ENCODE peak calls at places on chromosomes 1 and 21, in nine cellular contexts. T is ELR, Z is ELF-1, B is foreskin fibroblast, S is thoracic aorta, O is psoas muscle, R is RWPE1, V is astrocyte of the hippocampus, H is T-cell. P is an unnamed sample.

GRCh38 chr1:209855623-209856022 is 27.9 kb downstream of the UTP25 start:
- DNase-seq in R (no peak), H (no peak), S (no peak), T (no peak), O (no peak), Z (no peak), B (no peak), V (no peak), P (no peak)

GRCh38 chr1:213996320-213997022 is 8.7 kb downstream of the PROX1 start:
- DNase-seq in H (no peak), R (no peak), V (no peak), S (no peak), O (no peak), B (peak), T (no peak), Z (no peak), P (no peak)

GRCh38 chr1:97632776-97633175 is 288.1 kb downstream of the DPYD start:
- DNase-seq in V (no peak), S (no peak), T (no peak), H (no peak), Z (no peak), O (no peak), R (no peak), B (no peak), P (no peak)

GRCh38 chr1:118911571-118911970 is 76.6 kb downstream of the TBX15 start:
- DNase-seq in O (no peak), S (no peak), V (no peak), H (no peak), Z (no peak), T (no peak), B (no peak), R (peak), P (no peak)

GRCh38 chr1:227910506-227910905 is 37.2 kb downstream of the WNT9A start:
- DNase-seq in Z (no peak), S (no peak), V (no peak), O (no peak), R (no peak), B (no peak), T (no peak), H (no peak), P (no peak)

GRCh38 chr1:4771721-4772120 is 117.3 kb downstream of the AJAP1 start:
- DNase-seq in V (no peak), H (no peak), R (no peak), Z (no peak), O (no peak), S (no peak), T (no peak), B (no peak), P (no peak)

GRCh38 chr1:3910769-3911520 is 10.9 kb upstream of the C1orf174 start:
- DNase-seq in O (peak), Z (peak), B (no peak), R (peak), T (peak), V (peak), S (no peak), H (peak), P (peak)

GRCh38 chr1:39021431-39021830 is 4.7 kb upstream of the NDUFS5 start:
- DNase-seq in O (no peak), H (no peak), B (no peak), S (no peak), V (no peak), Z (no peak), R (no peak), T (no peak), P (no peak)

GRCh38 chr1:179447489-179447888 is 81.7 kb downstream of the AXDND1 start:
- DNase-seq in V (no peak), R (no peak), S (no peak), H (no peak), Z (peak), O (no peak), B (peak), T (peak), P (peak)

GRCh38 chr21:26007911-26008579 is 162.5 kb downstream of the APP start:
- DNase-seq in T (no peak), O (no peak), S (no peak), B (no peak), V (no peak), R (no peak), Z (no peak), H (no peak), P (no peak)

GRCh38 chr1:39034114-39034654 is 8.0 kb downstream of the NDUFS5 start:
- DNase-seq in O (no peak), V (no peak), T (no peak), R (no peak), Z (no peak), B (no peak), S (no peak), H (no peak), P (no peak)

GRCh38 chr1:34235594-34235993 is 58.9 kb downstream of the C1orf94 start:
- DNase-seq in V (no peak), T (no peak), R (no peak), S (no peak), Z (no peak), O (no peak), H (no peak), B (peak), P (no peak)

GRCh38 chr1:165879946-165880345 is 52.5 kb downstream of the UCK2 start:
- DNase-seq in S (no peak), H (no peak), V (no peak), R (no peak), Z (no peak), O (no peak), B (no peak), T (no peak), P (no peak)

GRCh38 chr1:229203030-229203751 is 67.7 kb upstream of the RAB4A start:
- DNase-seq in O (no peak), S (no peak), T (peak), V (peak), Z (peak), H (no peak), B (no peak), R (peak), P (no peak)

GRCh38 chr1:64471218-64471719 is 1.3 kb downstream of the CACHD1 start:
- DNase-seq in T (peak), B (peak), Z (peak), O (peak), R (no peak), H (no peak), S (no peak), V (peak), P (peak)

GRCh38 chr1:183287191-183287675 is 101.2 kb downstream of the LAMC2 start:
- DNase-seq in O (peak), V (peak), Z (peak), S (no peak), H (no peak), B (no peak), T (no peak), R (no peak), P (no peak)

GRCh38 chr1:219387211-219387610 is 213.5 kb downstream of the LYPLAL1 start:
- DNase-seq in R (no peak), B (no peak), O (no peak), H (no peak), S (no peak), Z (no peak), T (no peak), V (no peak), P (no peak)

P was measured in colonic mucosa.